ENCODE peak calls at places on chromosomes 1 and 21, in four cellular contexts. Q is pancreas; S is T-helper 9 cell; P is central memory CD8-positive, alpha-beta T cell. C is an unnamed sample.

GRCh38 chr1:51690285-51690961 is 73.5 kb downstream of the OSBPL9 start:
- DNase-seq in Q (no peak), S (no peak), P (no peak), C (no peak)

GRCh38 chr1:36594041-36594440 is 111.3 kb upstream of the CSF3R start:
- DNase-seq in Q (no peak), S (no peak), P (no peak), C (peak; percentile 11)

GRCh38 chr1:208741296-208741695 is 497.1 kb upstream of the PLXNA2 start:
- DNase-seq in Q (no peak), S (no peak), P (no peak), C (no peak)

GRCh38 chr1:18045206-18045605 is 62.4 kb upstream of the IGSF21 start:
- DNase-seq in Q (no peak), S (no peak), P (no peak), C (no peak)

GRCh38 chr1:192153276-192153675 is 5.0 kb upstream of the RGS18 start:
- DNase-seq in Q (no peak), S (no peak), P (no peak), C (no peak)

GRCh38 chr1:85692730-85693314 is 15.4 kb downstream of the ZNHIT6 start:
- DNase-seq in Q (no peak), S (no peak), P (no peak), C (no peak)

GRCh38 chr21:23939369-23940065 is 1667.8 kb downstream of the MRPL39 start:
- DNase-seq in Q (no peak), S (no peak), P (no peak), C (no peak)

GRCh38 chr21:15061747-15062146 is 3.1 kb downstream of the NRIP1 start:
- DNase-seq in Q (no peak), S (no peak), P (no peak), C (no peak)

GRCh38 chr1:234400773-234401172 is 27.5 kb downstream of the COA6 start:
- DNase-seq in Q (no peak), S (no peak), P (no peak), C (no peak)

GRCh38 chr1:26950602-26951001 is 9.7 kb downstream of the KDF1 start:
- DNase-seq in Q (no peak), S (no peak), P (no peak), C (no peak)

GRCh38 chr1:14516974-14517812 is 81.3 kb upstream of the KAZN start:
- DNase-seq in Q (no peak), S (no peak), P (no peak), C (no peak)